ENCODE peak calls at places on chromosome 3, in four cellular contexts. T, E, Q and H are unnamed samples. For H3K4me1, the result is how much of the 10 kb centered on the place peaks cover.

GRCh38 chr3:17550624-17551023 is 191.8 kb downstream of the TBC1D5 start:
- DNase-seq in E (no peak), T (no peak), Q (no peak), H (no peak)

GRCh38 chr3:135503429-135504083 is 462.0 kb upstream of the PPP2R3A start:
- DNase-seq in T (peak), E (peak), Q (peak), H (peak)

GRCh38 chr3:50609071-50609742 is 2.4 kb downstream of the CISH start:
- DNase-seq in T (no peak), E (no peak), Q (no peak), H (no peak)

GRCh38 chr3:172285844-172286243 is 162.4 kb downstream of the GHSR start:
- DNase-seq in T (peak), E (no peak), Q (no peak), H (no peak)

GRCh38 chr3:79810529-79810928 is 42.7 kb upstream of the ROBO1 start:
- DNase-seq in E (no peak), Q (no peak), T (no peak), H (no peak)

GRCh38 chr3:65006300-65006739 is 318.5 kb upstream of the ADAMTS9 start:
- DNase-seq in T (peak), Q (no peak), E (no peak), H (no peak)

GRCh38 chr3:150721285-150722130 is 17.8 kb upstream of the ERICH6 start:
- DNase-seq in T (peak), E (peak), Q (peak), H (no peak)

GRCh38 chr3:133505813-133506212 is 67.7 kb upstream of the CDV3 start:
- DNase-seq in E (no peak), T (no peak), Q (no peak), H (no peak)

GRCh38 chr3:120469440-120470415 is 18.9 kb upstream of the FSTL1 start:
- DNase-seq in T (peak), E (no peak), Q (no peak), H (no peak)

GRCh38 chr3:61505197-61505596 is 56.2 kb upstream of the PTPRG start:
- DNase-seq in Q (no peak), T (no peak), E (no peak), H (no peak)

GRCh38 chr3:28940530-28940929 is 340.3 kb upstream of the RBMS3 start:
- DNase-seq in E (no peak), Q (no peak), T (peak), H (peak)

GRCh38 chr3:71694358-71694999 is 30.7 kb downstream of the EIF4E3 start:
- DNase-seq in T (peak), Q (no peak), E (no peak), H (no peak)

GRCh38 chr3:99651561-99651960 is 13.2 kb downstream of the COL8A1 start:
- DNase-seq in Q (no peak), E (no peak), T (peak), H (no peak)

GRCh38 chr3:30628188-30628930 is 22.0 kb downstream of the TGFBR2 start:
- DNase-seq in T (no peak), Q (no peak), E (no peak), H (no peak)

GRCh38 chr3:173538410-173538809 is 140.9 kb downstream of the NLGN1 start:
- DNase-seq in T (no peak), Q (peak), E (peak), H (no peak)

GRCh38 chr3:44045476-44046275 is 196.0 kb upstream of the TOPAZ1 start:
- DNase-seq in E (no peak), Q (no peak), T (no peak), H (peak)

GRCh38 chr3:155101398-155101797 is 21.3 kb downstream of the MME start:
- DNase-seq in E (no peak), Q (no peak), T (peak), H (no peak)

GRCh38 chr3:186281172-186281571 is 80.9 kb downstream of the DGKG start:
- DNase-seq in Q (no peak), E (no peak), T (peak), H (no peak)

GRCh38 chr3:30933478-30934207 is 39.2 kb upstream of the GADL1 start:
- DNase-seq in E (no peak), Q (no peak), T (no peak), H (no peak)

GRCh38 chr3:196998966-196999760 is 30.5 kb downstream of the MELTF start:
- DNase-seq in Q (no peak), E (no peak), T (no peak), H (no peak)

GRCh38 chr3:149339931-149340309 is 6.5 kb upstream of the TM4SF18 start:
- DNase-seq in T (peak), E (no peak), Q (peak), H (no peak)

GRCh38 chr3:195039180-195039843 is 231.6 kb downstream of the XXYLT1 start:
- DNase-seq in T (no peak), Q (no peak), E (no peak), H (no peak)
- TF ChIP-seq RCOR1 in T (no peak), Q (no peak), E (no peak), H (no peak)

DNA sequence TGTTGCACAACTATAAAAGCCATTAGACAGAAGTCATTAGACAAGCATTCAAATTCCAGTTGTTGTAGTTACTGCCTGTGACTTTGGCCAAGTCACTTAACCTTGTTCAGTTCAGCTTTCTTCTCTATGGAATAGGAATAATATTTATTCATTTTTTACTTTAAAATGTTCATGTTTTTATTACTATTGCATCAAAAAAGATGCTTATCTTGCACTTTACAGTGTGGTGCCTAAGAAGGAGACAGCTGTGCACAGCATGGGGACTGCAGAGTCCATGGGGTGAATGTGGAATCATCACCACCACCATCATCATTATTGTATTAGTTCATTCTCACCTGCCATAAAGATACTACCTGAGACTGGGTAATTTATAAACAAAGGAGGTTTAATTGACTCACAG is 504.2 kb downstream of the SOX2 start:
- DNase-seq in E (no peak), Q (no peak), T (no peak), H (no peak)
- H3K4me1 ChIP-seq in E (under half), Q (under half), T (under half), H (under half)

DNA sequence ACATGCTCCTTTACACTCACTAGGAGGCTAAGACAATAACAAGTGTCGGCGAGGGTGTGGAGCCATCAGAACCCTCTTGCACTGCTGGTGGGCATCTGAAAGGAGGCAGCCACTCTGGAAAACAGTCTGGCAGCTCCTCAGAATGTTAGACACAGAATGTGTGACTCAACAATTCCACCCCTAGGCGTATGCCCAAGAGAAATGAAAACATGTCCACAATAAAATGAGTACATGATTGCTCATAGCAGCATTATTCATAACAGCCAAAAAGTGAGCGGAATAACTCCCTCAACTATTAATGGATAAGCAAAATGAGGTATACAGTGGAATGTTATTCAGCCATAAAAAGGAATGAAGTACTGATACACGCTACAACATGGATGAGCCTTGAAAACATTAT is 57.8 kb downstream of the WNT7A start:
- DNase-seq in T (no peak), E (no peak), Q (no peak), H (no peak)
- TF ChIP-seq RCOR1 in T (no peak), E (no peak), Q (no peak), H (no peak)

GRCh38 chr3:123759311-123759710 is 124.8 kb downstream of the MYLK start:
- DNase-seq in E (no peak), Q (no peak), T (no peak), H (no peak)

GRCh38 chr3:123764642-123765041 is 119.5 kb downstream of the MYLK start:
- DNase-seq in T (no peak), E (no peak), Q (no peak), H (no peak)

GRCh38 chr3:123765475-123766166 is 118.5 kb downstream of the MYLK start:
- DNase-seq in T (peak), E (no peak), Q (no peak), H (no peak)

GRCh38 chr3:123760817-123761216 is 123.3 kb downstream of the MYLK start:
- DNase-seq in T (no peak), E (no peak), Q (no peak), H (no peak)

DNA sequence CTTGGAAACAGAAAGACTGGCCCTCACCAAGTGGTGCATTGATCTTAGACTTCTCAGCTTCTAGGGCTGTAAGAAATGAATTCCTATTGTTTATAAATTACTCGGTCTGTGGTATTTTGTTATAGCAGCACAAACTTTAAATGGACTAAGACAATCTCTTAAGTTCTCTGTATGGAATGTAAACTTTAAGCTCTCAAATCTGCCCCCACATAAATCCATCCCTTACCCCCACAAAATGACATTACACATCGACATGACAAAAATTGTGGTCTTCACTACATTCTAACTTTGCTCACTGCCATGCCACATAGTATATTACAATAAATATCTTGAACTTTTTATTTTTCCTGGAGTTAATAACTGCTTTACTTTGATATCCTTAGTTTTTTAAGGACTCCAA is 121.3 kb downstream of the MYLK start:
- DNase-seq in E (no peak), Q (no peak), T (peak), H (no peak)
- H3K4me1 ChIP-seq in E (under half), Q (under half), T (under half), H (under half)

DNA sequence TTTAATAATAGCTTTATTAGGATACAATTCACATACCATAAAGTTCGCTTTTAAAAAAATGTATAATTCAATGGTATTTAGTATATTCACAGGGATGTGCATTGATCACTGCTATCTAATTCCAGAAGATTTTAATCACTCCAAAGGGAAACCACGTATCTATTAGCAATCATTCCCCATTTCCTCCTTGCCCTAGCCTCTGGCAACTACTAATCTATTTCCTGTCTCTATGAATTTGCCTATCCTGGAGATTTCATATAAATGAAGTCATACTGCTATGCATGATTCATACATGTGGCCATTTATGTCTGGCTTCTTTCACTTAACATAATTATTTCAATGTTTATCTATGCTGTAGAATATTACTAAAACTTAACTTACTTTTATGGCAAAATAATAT is 32.0 kb upstream of the CASR start:
- DNase-seq in T (peak), Q (no peak), E (no peak), H (no peak)
- TF ChIP-seq RCOR1 in T (no peak), Q (no peak), E (no peak), H (no peak)

DNA sequence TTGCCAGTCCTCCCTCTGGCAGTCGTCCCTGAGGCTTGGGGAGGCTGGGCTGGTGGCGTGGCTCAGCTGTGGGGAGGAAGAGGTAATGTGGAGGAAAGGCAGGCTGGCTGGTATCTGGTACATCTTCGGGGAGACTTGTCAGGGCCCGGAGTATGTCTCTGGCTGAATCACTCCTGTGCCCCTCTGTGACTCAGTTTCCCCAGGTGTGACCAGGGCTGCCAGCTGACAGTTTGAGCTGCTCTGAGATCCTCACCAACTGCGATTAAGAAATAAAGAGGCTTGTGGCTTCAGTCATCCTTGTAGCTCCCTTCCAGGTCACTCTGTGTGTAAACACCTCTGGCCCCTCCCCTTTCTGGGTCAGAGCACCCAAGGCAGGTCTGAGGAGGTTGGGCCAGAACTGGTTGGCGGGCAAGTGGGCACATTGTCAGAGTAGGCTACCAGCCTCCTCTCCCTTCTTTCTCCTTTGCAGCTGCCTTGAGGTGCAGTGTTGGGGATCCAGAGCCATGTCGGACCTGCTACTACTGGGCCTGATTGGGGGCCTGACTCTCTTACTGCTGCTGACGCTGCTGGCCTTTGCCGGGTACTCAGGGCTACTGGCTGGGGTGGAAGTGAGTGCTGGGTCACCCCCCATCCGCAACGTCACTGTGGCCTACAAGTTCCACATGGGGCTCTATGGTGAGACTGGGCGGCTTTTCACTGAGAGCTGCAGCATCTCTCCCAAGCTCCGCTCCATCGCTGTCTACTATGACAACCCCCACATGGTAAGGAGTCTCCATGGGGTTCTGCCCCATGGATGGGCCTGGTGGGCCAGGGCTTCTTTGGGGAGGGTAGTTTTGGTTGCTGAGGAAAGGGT is 3.0 kb downstream of the TEX264 start:
- DNase-seq in Q (no peak), T (no peak), E (no peak), H (no peak)
- H3K4me1 ChIP-seq in Q (under half), T (under half), E (under half), H (under half)